ENCODE peak calls at places on chromosome 7, in five cellular contexts. J is T-helper 1 cell, T is hippocampal formation, M is DMS53, L is H7. A is an unnamed sample.

GRCh38 chr7:135074096-135074495 is 73.8 kb upstream of the TMEM140 start:
- DNase-seq in J (no peak), T (no peak), M (peak; percentile 8), L (no peak), A (no peak)

GRCh38 chr7:52719677-52720076 is 315.8 kb upstream of the POM121L12 start:
- DNase-seq in J (no peak), T (no peak), M (peak; percentile 84), L (no peak), A (no peak)

GRCh38 chr7:17090751-17091150 is 207.7 kb upstream of the AHR start:
- DNase-seq in J (no peak), T (no peak), M (no peak), L (no peak), A (no peak)

GRCh38 chr7:22371878-22372277 is 14.9 kb upstream of the RAPGEF5 start:
- DNase-seq in J (no peak), T (no peak), M (no peak), L (no peak), A (no peak)

GRCh38 chr7:50206521-50207250 is 97.8 kb upstream of the IKZF1 start:
- DNase-seq in J (peak; percentile 54), T (no peak), M (peak; percentile 54), L (no peak), A (no peak)

GRCh38 chr7:30076411-30076810 is 48.2 kb downstream of the PLEKHA8 start:
- DNase-seq in J (no peak), T (no peak), M (no peak), L (no peak), A (no peak)

GRCh38 chr7:35623381-35623780 is 71.6 kb downstream of the HERPUD2 start:
- DNase-seq in J (no peak), T (no peak), M (no peak), L (no peak), A (no peak)

GRCh38 chr7:78334027-78334825 is 535.7 kb downstream of the PHTF2 start:
- DNase-seq in J (no peak), T (no peak), M (no peak), L (no peak), A (no peak)

GRCh38 chr7:11726251-11727155 is 105.5 kb downstream of the THSD7A start:
- DNase-seq in J (no peak), T (no peak), M (no peak), L (no peak), A (no peak)

GRCh38 chr7:8290645-8291308 is 28.8 kb upstream of the ICA1 start:
- DNase-seq in J (no peak), T (no peak), M (peak; percentile 97), L (no peak), A (no peak)

GRCh38 chr7:115260381-115260780 is 338.5 kb downstream of the MDFIC start:
- DNase-seq in J (no peak), T (no peak), M (peak; percentile 12), L (no peak), A (no peak)

GRCh38 chr7:98970805-98971204 is 92.5 kb downstream of the TRRAP start:
- DNase-seq in J (no peak), T (no peak), M (no peak), L (no peak), A (no peak)

GRCh38 chr7:47475880-47476227 is 106.1 kb downstream of the TNS3 start:
- DNase-seq in J (no peak), T (no peak), M (peak; percentile 94), L (no peak), A (no peak)

GRCh38 chr7:98474558-98474957 is 73.7 kb upstream of the BAIAP2L1 start:
- DNase-seq in J (no peak), T (no peak), M (no peak), L (no peak), A (no peak)

GRCh38 chr7:44388089-44388970 is 62.9 kb upstream of the CAMK2B start:
- DNase-seq in J (no peak), T (no peak), M (no peak), L (no peak), A (no peak)

GRCh38 chr7:92988051-92988450 is 129.7 kb downstream of the SAMD9 start:
- DNase-seq in J (no peak), T (peak; percentile 30), M (peak; percentile 63), L (peak; percentile 18), A (no peak)

GRCh38 chr7:152025937-152026890 is 740 bp downstream of the GALNT11 start:
- DNase-seq in J (no peak), T (no peak), M (peak; percentile 33), L (peak; percentile 15), A (no peak)

GRCh38 chr7:106220307-106220706 is 64.5 kb downstream of the NAMPT start:
- DNase-seq in J (no peak), T (no peak), M (peak; percentile 29), L (no peak), A (no peak)

GRCh38 chr7:67450171-67450570 is 453.5 kb downstream of the TYW1 start:
- DNase-seq in J (no peak), T (no peak), M (no peak), L (no peak), A (no peak)

GRCh38 chr7:2554654-2555053 is 670 bp downstream of the BRAT1 start:
- DNase-seq in J (no peak), T (no peak), M (peak; percentile 47), L (no peak), A (no peak)

GRCh38 chr7:140674899-140675701 is 2.4 kb downstream of the ADCK2 start:
- DNase-seq in J (no peak), T (peak; percentile 80), M (peak; percentile 54), L (peak; percentile 77), A (no peak)

GRCh38 chr7:14806886-14807285 is 95.7 kb downstream of the DGKB start:
- DNase-seq in J (no peak), T (no peak), M (no peak), L (no peak), A (no peak)

GRCh38 chr7:43585521-43585920 is 2.6 kb downstream of the STK17A start:
- DNase-seq in J (no peak), T (no peak), M (no peak), L (no peak), A (no peak)

GRCh38 chr7:139557857-139558581 is 34.5 kb downstream of the CLEC2L start:
- DNase-seq in J (no peak), T (no peak), M (no peak), L (peak; percentile 77), A (no peak)

GRCh38 chr7:53473371-53473770 is 437.9 kb downstream of the POM121L12 start:
- DNase-seq in J (no peak), T (no peak), M (no peak), L (no peak), A (no peak)

GRCh38 chr7:87627634-87627994 is 584 bp upstream of the RUNDC3B start:
- DNase-seq in J (no peak), T (no peak), M (peak; percentile 83), L (no peak), A (no peak)

GRCh38 chr7:71322201-71322600 is 190.3 kb downstream of the GALNT17 start:
- DNase-seq in J (no peak), T (no peak), M (no peak), L (no peak), A (no peak)